ENCODE peak calls at places on chromosomes 5 and 9, in five cellular contexts. C is SK-N-SH, R is HCT116, S is PC-3, J is MM.1S. K is an unnamed sample.
A peak's percentile ranks its signal among the peaks of the same experiment; 100 is the strongest.

GRCh38 chr9:121441163-121441562 is 58.5 kb downstream of the GGTA1 start:
- DNase-seq in C (no peak), R (no peak), S (no peak), J (no peak), K (no peak)

GRCh38 chr5:92991681-92992472 is 589.1 kb downstream of the NR2F1-AS1 start:
- DNase-seq in C (peak; percentile 15), R (no peak), S (peak; percentile 20), J (no peak), K (peak; percentile 37)

GRCh38 chr9:135515541-135515951 is 5.7 kb upstream of the LCN1 start:
- DNase-seq in C (no peak), R (no peak), S (no peak), J (no peak), K (no peak)

GRCh38 chr9:37929441-37929895 is 25.5 kb upstream of the SLC25A51 start:
- DNase-seq in C (no peak), R (peak; percentile 58), S (no peak), J (no peak), K (no peak)

GRCh38 chr9:129845373-129845772 is 10.1 kb downstream of the USP20 start:
- DNase-seq in C (no peak), R (no peak), S (no peak), J (no peak), K (no peak)

GRCh38 chr5:58322453-58322852 is 137.4 kb downstream of the PLK2 start:
- DNase-seq in C (no peak), R (no peak), S (peak; percentile 51), J (no peak), K (no peak)

GRCh38 chr5:17316973-17317459 is 99.6 kb downstream of the BASP1 start:
- DNase-seq in C (no peak), R (no peak), S (peak; percentile 86), J (peak; percentile 85), K (no peak)

GRCh38 chr9:98962861-98963260 is 19.2 kb downstream of the COL15A1 start:
- DNase-seq in C (no peak), R (no peak), S (no peak), J (no peak), K (no peak)

GRCh38 chr5:157543825-157544622 is 31.6 kb downstream of the ADAM19 start:
- DNase-seq in C (no peak), R (no peak), S (no peak), J (no peak), K (no peak)

GRCh38 chr9:33140406-33141360 is 26.5 kb downstream of the B4GALT1 start:
- DNase-seq in C (no peak), R (no peak), S (no peak), J (no peak), K (no peak)

GRCh38 chr9:135048758-135049284 is 38.6 kb upstream of the OLFM1 start:
- DNase-seq in C (no peak), R (no peak), S (no peak), J (no peak), K (no peak)

GRCh38 chr5:135309391-135310327 is 89.4 kb downstream of the MACROH2A1 start:
- DNase-seq in C (no peak), R (no peak), S (peak; percentile 46), J (no peak), K (no peak)

GRCh38 chr9:92711844-92712243 is 41.9 kb upstream of the IPPK start:
- DNase-seq in C (no peak), R (no peak), S (no peak), J (peak; percentile 34), K (no peak)

GRCh38 chr9:33418090-33418489 is 15.7 kb upstream of the AQP7 start:
- DNase-seq in C (no peak), R (no peak), S (no peak), J (no peak), K (no peak)

GRCh38 chr9:127417130-127418036 is 6.8 kb upstream of the ZNF79 start:
- DNase-seq in C (peak; percentile 57), R (no peak), S (peak; percentile 97), J (no peak), K (no peak)

GRCh38 chr5:9838906-9839305 is 208.8 kb upstream of the TAS2R1 start:
- DNase-seq in C (no peak), R (no peak), S (no peak), J (no peak), K (peak; percentile 43)

GRCh38 chr9:79617395-79617794 is 45.6 kb downstream of the TLE4 start:
- DNase-seq in C (no peak), R (no peak), S (no peak), J (no peak), K (no peak)

GRCh38 chr9:86353591-86354047 is 591 bp downstream of the TUT7 start:
- DNase-seq in C (no peak), R (no peak), S (peak; percentile 51), J (peak; percentile 32), K (no peak)

GRCh38 chr5:16450163-16450562 is 15.4 kb downstream of the ZNF622 start:
- DNase-seq in C (no peak), R (no peak), S (no peak), J (no peak), K (no peak)

GRCh38 chr9:112867275-112867991 is 23.2 kb downstream of the SLC46A2 start:
- DNase-seq in C (no peak), R (peak; percentile 75), S (peak; percentile 92), J (no peak), K (peak; percentile 14)

GRCh38 chr9:138010861-138011260 is 133.3 kb downstream of the CACNA1B start:
- DNase-seq in C (no peak), R (no peak), S (no peak), J (no peak), K (no peak)

GRCh38 chr5:157761690-157762611 is 18.4 kb downstream of the LSM11 start:
- DNase-seq in C (peak; percentile 75), R (peak; percentile 35), S (peak; percentile 86), J (peak; percentile 66), K (peak; percentile 80)

GRCh38 chr9:18989865-18990264 is 43.1 kb downstream of the SAXO1 start:
- DNase-seq in C (no peak), R (no peak), S (no peak), J (no peak), K (no peak)

GRCh38 chr5:89265511-89266169 is 382.7 kb upstream of the MEF2C start:
- DNase-seq in C (no peak), R (no peak), S (peak; percentile 51), J (no peak), K (no peak)

GRCh38 chr5:135398160-135398854 is 724 bp downstream of the MACROH2A1 start:
- DNase-seq in C (peak; percentile 74), R (peak; percentile 13), S (peak; percentile 65), J (peak; percentile 79), K (peak; percentile 80)

GRCh38 chr5:178341091-178341960 is 108.7 kb upstream of the PHYKPL start:
- DNase-seq in C (no peak), R (no peak), S (no peak), J (no peak), K (no peak)

GRCh38 chr9:18821794-18822193 is 211.2 kb downstream of the SAXO1 start:
- DNase-seq in C (no peak), R (no peak), S (peak; percentile 65), J (no peak), K (no peak)

GRCh38 chr5:177256296-177256695 is 47.2 kb downstream of the RAB24 start:
- DNase-seq in C (no peak), R (no peak), S (peak; percentile 61), J (no peak), K (no peak)

GRCh38 chr9:127706836-127707241 is at the start of gene CFAP157:
- DNase-seq in C (peak; percentile 69), R (no peak), S (no peak), J (no peak), K (peak; percentile 37)

GRCh38 chr9:32589083-32589713 is 16.2 kb upstream of the NDUFB6 start:
- DNase-seq in C (peak; percentile 58), R (peak; percentile 38), S (peak; percentile 68), J (peak; percentile 67), K (peak; percentile 57)

GRCh38 chr5:97550164-97550563 is 367.1 kb upstream of the RIOK2 start:
- DNase-seq in C (no peak), R (no peak), S (peak; percentile 21), J (no peak), K (peak; percentile 34)

GRCh38 chr9:114238919-114239879 is 83.7 kb upstream of the ORM1 start:
- DNase-seq in C (peak; percentile 94), R (no peak), S (no peak), J (no peak), K (peak; percentile 72)
- TF ChIP-seq CTCF in C (peak; percentile 46), R (no peak), S (peak; percentile 14), J (no peak), K (peak; percentile 43)

GRCh38 chr9:104748359-104749031 is 1.0 kb downstream of the NIPSNAP3A start:
- DNase-seq in C (peak; percentile 28), R (no peak), S (peak; percentile 19), J (peak; percentile 22), K (no peak)
- TF ChIP-seq EZH2phosphoT487 in C (no peak), R (no peak), S (no peak), J (no peak), K (no peak)

GRCh38 chr9:131672451-131672850 is 67.4 kb downstream of the RAPGEF1 start:
- DNase-seq in C (no peak), R (no peak), S (no peak), J (no peak), K (no peak)

GRCh38 chr9:131669234-131670172 is 70.4 kb downstream of the RAPGEF1 start:
- DNase-seq in C (no peak), R (no peak), S (no peak), J (no peak), K (no peak)

GRCh38 chr9:131670247-131670681 is 69.6 kb downstream of the RAPGEF1 start:
- DNase-seq in C (no peak), R (no peak), S (no peak), J (no peak), K (no peak)

GRCh38 chr9:131673068-131673467 is 66.8 kb downstream of the RAPGEF1 start:
- DNase-seq in C (no peak), R (no peak), S (no peak), J (no peak), K (no peak)

GRCh38 chr9:131671150-131671549 is 68.7 kb downstream of the RAPGEF1 start:
- DNase-seq in C (no peak), R (no peak), S (no peak), J (no peak), K (peak; percentile 40)
- H3K4me1 ChIP-seq in C (peaks cover 27% of the 10 kb centered on the region), R (peaks cover 40% of the 10 kb centered on the region), S (peaks cover 29% of the 10 kb centered on the region), J (peaks cover 19% of the 10 kb centered on the region), K (peaks cover 43% of the 10 kb centered on the region)

GRCh38 chr5:140549237-140550144 is 2.0 kb downstream of the EIF4EBP3 start:
- DNase-seq in C (peak; percentile 71), R (no peak), S (no peak), J (no peak), K (no peak)

GRCh38 chr5:140546851-140547507 is 483 bp upstream of the EIF4EBP3 start:
- DNase-seq in C (no peak), R (no peak), S (peak; percentile 12), J (no peak), K (no peak)

GRCh38 chr5:140548791-140549190 is 1.3 kb downstream of the EIF4EBP3 start:
- DNase-seq in C (no peak), R (no peak), S (no peak), J (no peak), K (no peak)

GRCh38 chr5:140548300-140548688 is 832 bp downstream of the EIF4EBP3 start:
- DNase-seq in C (no peak), R (no peak), S (no peak), J (no peak), K (no peak)

GRCh38 chr5:140547508-140548299 is at the start of gene EIF4EBP3:
- DNase-seq in C (peak; percentile 84), R (peak; percentile 61), S (peak; percentile 95), J (peak; percentile 88), K (peak; percentile 98)
- TF ChIP-seq CTCF in C (peak; percentile 44), R (no peak), S (peak; percentile 42), J (peak; percentile 52), K (peak; percentile 61)

K was measured in neural progenitor cell.